ENCODE peak calls at places on chromosomes 1 and 21, in five cellular contexts. E, Z, G, F and M are unnamed samples.

GRCh38 chr1:47992720-47993119 is 4.5 kb downstream of the TRABD2B start:
- DNase-seq in E (no peak), Z (no peak), G (no peak), F (no peak), M (no peak)

GRCh38 chr1:97759078-97759477 is 161.8 kb downstream of the DPYD start:
- DNase-seq in E (no peak), Z (no peak), G (no peak), F (no peak), M (no peak)

GRCh38 chr1:216560527-216560926 is 137.3 kb upstream of the USH2A start:
- DNase-seq in E (no peak), Z (no peak), G (no peak), F (no peak), M (no peak)

GRCh38 chr21:25002676-25003075 is 604.6 kb downstream of the MRPL39 start:
- DNase-seq in E (no peak), Z (no peak), G (no peak), F (no peak), M (no peak)

GRCh38 chr21:37546949-37547614 is 180.5 kb downstream of the DYRK1A start:
- DNase-seq in E (no peak), Z (no peak), G (no peak), F (no peak), M (no peak)

GRCh38 chr1:186476306-186477040 is 15.6 kb upstream of the PDC start:
- DNase-seq in E (no peak), Z (no peak), G (no peak), F (no peak), M (no peak)

GRCh38 chr1:224632381-224632871 is 16.3 kb downstream of the CNIH3 start:
- DNase-seq in E (no peak), Z (no peak), G (no peak), F (no peak), M (no peak)

GRCh38 chr1:30798389-30798951 is 40.9 kb upstream of the LAPTM5 start:
- DNase-seq in E (no peak), Z (no peak), G (no peak), F (no peak), M (no peak)

GRCh38 chr1:183472488-183473285 is at the start of gene SMG7:
- DNase-seq in E (peak), Z (no peak), G (no peak), F (no peak), M (no peak)

GRCh38 chr1:207140536-207140935 is 36.5 kb downstream of the C4BPA start:
- DNase-seq in E (no peak), Z (no peak), G (no peak), F (no peak), M (no peak)

GRCh38 chr1:221699582-221700519 is 42.0 kb downstream of the DUSP10 start:
- DNase-seq in E (no peak), Z (no peak), G (no peak), F (no peak), M (no peak)

GRCh38 chr1:67441183-67441582 is 11.0 kb upstream of the SERBP1 start:
- DNase-seq in E (peak), Z (peak), G (peak), F (peak), M (no peak)

GRCh38 chr1:110477041-110477440 is 26.1 kb downstream of the PROK1 start:
- DNase-seq in E (no peak), Z (no peak), G (no peak), F (no peak), M (no peak)

GRCh38 chr1:217747156-217747769 is 116.1 kb downstream of the SPATA17 start:
- DNase-seq in E (no peak), Z (no peak), G (peak), F (no peak), M (peak)

GRCh38 chr1:93304716-93305138 is 41.0 kb upstream of the DR1 start:
- DNase-seq in E (no peak), Z (peak), G (peak), F (peak), M (no peak)

GRCh38 chr1:145942405-145942804 is 15.1 kb upstream of the RBM8A start:
- DNase-seq in E (no peak), Z (no peak), G (no peak), F (no peak), M (no peak)

GRCh38 chr1:236502579-236502971 is 21.2 kb upstream of the LGALS8 start:
- DNase-seq in E (no peak), Z (no peak), G (no peak), F (no peak), M (no peak)

GRCh38 chr1:65027699-65028358 is 61.5 kb upstream of the JAK1 start:
- DNase-seq in E (no peak), Z (no peak), G (no peak), F (no peak), M (no peak)

GRCh38 chr1:171852273-171852672 is 11.0 kb downstream of the DNM3 start:
- DNase-seq in E (no peak), Z (no peak), G (no peak), F (no peak), M (no peak)

GRCh38 chr21:44548922-44549321 is 2.4 kb downstream of the KRTAP10-2 start:
- DNase-seq in E (no peak), Z (no peak), G (no peak), F (no peak), M (no peak)

GRCh38 chr1:40532844-40533424 is 1.5 kb downstream of the ZNF684 start:
- DNase-seq in E (no peak), Z (no peak), G (peak), F (peak), M (no peak)

GRCh38 chr21:38954450-38955059 is 148.8 kb downstream of the ETS2 start:
- DNase-seq in E (no peak), Z (no peak), G (no peak), F (no peak), M (no peak)

GRCh38 chr1:37478451-37478871 is 4.1 kb downstream of the ZC3H12A start:
- DNase-seq in E (no peak), Z (no peak), G (no peak), F (no peak), M (no peak)

GRCh38 chr1:22749919-22750670 is 39.5 kb downstream of the EPHB2 start:
- DNase-seq in E (no peak), Z (no peak), G (no peak), F (peak), M (no peak)

GRCh38 chr1:84001501-84001900 is 2.6 kb upstream of the TTLL7 start:
- DNase-seq in E (no peak), Z (no peak), G (peak), F (no peak), M (no peak)

GRCh38 chr21:44911384-44912157 is 9.1 kb downstream of the ITGB2 start:
- DNase-seq in E (no peak), Z (peak), G (peak), F (no peak), M (no peak)

GRCh38 chr1:186605762-186606350 is 74.4 kb downstream of the PTGS2 start:
- DNase-seq in E (no peak), Z (no peak), G (peak), F (peak), M (no peak)

GRCh38 chr1:236494082-236494481 is 29.7 kb upstream of the LGALS8 start:
- DNase-seq in E (no peak), Z (no peak), G (no peak), F (no peak), M (no peak)

GRCh38 chr1:185488673-185489311 is 171.7 kb upstream of the IVNS1ABP start:
- DNase-seq in E (no peak), Z (no peak), G (no peak), F (no peak), M (no peak)